ENCODE peak calls at places on chromosomes 4 and X, in nine cellular contexts. U is LoVo, Y is non-pigmented ciliary epithelial cell, S is cardiac muscle cell, R is AML-193, C is stromal cell of bone marrow, X is progenitor cell of endocrine pancreas, A is AG09309, K is iris pigment epithelial cell. O is an unnamed sample.

GRCh38 chr4:10082047-10082446 is 34.6 kb downstream of the WDR1 start:
- DNase-seq in U (no peak), Y (no peak), S (no peak), R (no peak), C (no peak), X (no peak), A (no peak), K (no peak), O (no peak)

GRCh38 chrX:123188081-123188480 is 4.0 kb downstream of the GRIA3 start:
- DNase-seq in U (no peak), Y (no peak), S (no peak), R (no peak), C (no peak), X (no peak), A (no peak), K (no peak), O (no peak)

GRCh38 chr4:157781361-157781760 is 391.5 kb downstream of the GASK1B start:
- DNase-seq in U (no peak), Y (no peak), S (no peak), R (no peak), C (no peak), X (no peak), A (no peak), K (no peak), O (no peak)

GRCh38 chrX:150605603-150606002 is 37.2 kb downstream of the MTM1 start:
- DNase-seq in U (no peak), Y (no peak), S (no peak), R (no peak), C (no peak), X (no peak), A (no peak), K (no peak), O (no peak)

GRCh38 chrX:12240491-12240890 is 102.2 kb downstream of the FRMPD4 start:
- DNase-seq in U (peak), Y (no peak), S (no peak), R (no peak), C (no peak), X (no peak), A (no peak), K (no peak), O (no peak)

GRCh38 chr4:143711543-143712159 is 11.2 kb upstream of the FREM3 start:
- DNase-seq in U (no peak), Y (no peak), S (no peak), R (no peak), C (no peak), X (no peak), A (no peak), K (no peak), O (no peak)

GRCh38 chrX:135477576-135477975 is 42.9 kb upstream of the INTS6L start:
- DNase-seq in U (peak), Y (peak), S (peak), R (peak), C (peak), X (peak), A (peak), K (peak), O (peak)

GRCh38 chr4:147076179-147076578 is 130.5 kb upstream of the TTC29 start:
- DNase-seq in U (no peak), Y (no peak), S (peak), R (no peak), C (no peak), X (no peak), A (no peak), K (no peak), O (no peak)

GRCh38 chr4:109007976-109008375 is 245.1 kb upstream of the ETNPPL start:
- DNase-seq in U (no peak), Y (no peak), S (no peak), R (no peak), C (no peak), X (no peak), A (no peak), K (no peak), O (no peak)

GRCh38 chrX:95718746-95719145 is 965.9 kb upstream of the DIAPH2 start:
- DNase-seq in U (no peak), Y (no peak), S (no peak), R (no peak), C (no peak), X (no peak), A (no peak), K (no peak), O (no peak)

GRCh38 chr4:80125252-80126177 is 52.5 kb upstream of the ANTXR2 start:
- DNase-seq in U (peak), Y (no peak), S (peak), R (peak), C (peak), X (no peak), A (no peak), K (peak), O (no peak)

GRCh38 chrX:77622233-77622632 is 163.8 kb downstream of the ATRX start:
- DNase-seq in U (no peak), Y (no peak), S (no peak), R (no peak), C (no peak), X (no peak), A (no peak), K (no peak), O (no peak)

GRCh38 chr4:173014836-173015235 is 153.8 kb upstream of the GALNT7 start:
- DNase-seq in U (no peak), Y (no peak), S (no peak), R (no peak), C (no peak), X (no peak), A (no peak), K (no peak), O (no peak)

GRCh38 chr4:123403205-123403604 is 6.6 kb downstream of the SPRY1 start:
- DNase-seq in U (no peak), Y (no peak), S (no peak), R (no peak), C (no peak), X (no peak), A (no peak), K (no peak), O (no peak)

GRCh38 chr4:47838445-47838844 is 578 bp upstream of the CORIN start:
- DNase-seq in U (no peak), Y (no peak), S (peak), R (no peak), C (no peak), X (no peak), A (no peak), K (no peak), O (no peak)

GRCh38 chr4:7402526-7402925 is 32.2 kb downstream of the PSAPL1 start:
- DNase-seq in U (no peak), Y (no peak), S (no peak), R (no peak), C (no peak), X (no peak), A (no peak), K (no peak), O (no peak)

GRCh38 chr4:182593413-182593812 is 323.8 kb downstream of the DCTD start:
- DNase-seq in U (no peak), Y (no peak), S (no peak), R (no peak), C (no peak), X (no peak), A (no peak), K (no peak), O (no peak)

GRCh38 chr4:52658671-52659015 is 458 bp downstream of the USP46 start:
- DNase-seq in U (no peak), Y (no peak), S (no peak), R (no peak), C (no peak), X (no peak), A (no peak), K (no peak), O (no peak)

GRCh38 chr4:145709336-145709735 is 29.4 kb downstream of the C4orf51 start:
- DNase-seq in U (no peak), Y (no peak), S (no peak), R (no peak), C (no peak), X (no peak), A (no peak), K (no peak), O (no peak)

GRCh38 chr4:87241341-87241740 is 20.9 kb upstream of the KLHL8 start:
- DNase-seq in U (no peak), Y (no peak), S (no peak), R (no peak), C (no peak), X (no peak), A (no peak), K (no peak), O (no peak)

GRCh38 chrX:133516691-133517090 is 101.4 kb upstream of the GPC4 start:
- DNase-seq in U (no peak), Y (no peak), S (no peak), R (no peak), C (no peak), X (no peak), A (no peak), K (no peak), O (no peak)

GRCh38 chr4:118772149-118773081 is 63.5 kb downstream of the SEC24D start:
- DNase-seq in U (peak), Y (no peak), S (peak), R (peak), C (peak), X (no peak), A (no peak), K (peak), O (no peak)

GRCh38 chrX:132491191-132491590 is 2.4 kb upstream of the MBNL3 start:
- DNase-seq in U (peak), Y (no peak), S (no peak), R (peak), C (no peak), X (no peak), A (no peak), K (no peak), O (no peak)

GRCh38 chr4:150510176-150510875 is 71.6 kb upstream of the MAB21L2 start:
- DNase-seq in U (no peak), Y (peak), S (no peak), R (no peak), C (peak), X (no peak), A (peak), K (peak), O (no peak)

GRCh38 chr4:13627185-13627605 is 330 bp downstream of the BOD1L1 start:
- DNase-seq in U (no peak), Y (no peak), S (no peak), R (no peak), C (no peak), X (no peak), A (no peak), K (peak), O (no peak)

GRCh38 chrX:41561045-41561444 is 113.9 kb downstream of the NYX start:
- DNase-seq in U (no peak), Y (peak), S (no peak), R (peak), C (peak), X (no peak), A (peak), K (peak), O (no peak)

O was measured in thoracic aorta.